ENCODE peak calls at places on chromosomes 7 and 10, in nine cellular contexts. One of them, this sample, is unnamed. For H3K36me3, the result is how much of the 10 kb centered on the place peaks cover.

GRCh38 chr7:43137811-43138210 is 25.4 kb downstream of the HECW1 start:
- DNase-seq in IMR-90: no peak
- DNase-seq in mammary epithelial cell: no peak
- DNase-seq in adipocyte: peak
- DNase-seq in brain microvascular endothelial cell: no peak
- DNase-seq in HCT116: no peak
- DNase-seq in transverse colon: no peak
- DNase-seq in fibroblast of lung: no peak
- DNase-seq in uterus: no peak
- DNase-seq in this sample: peak

GRCh38 chr7:22578048-22578770 is 78.2 kb upstream of the STEAP1B start:
- DNase-seq in IMR-90: peak
- DNase-seq in mammary epithelial cell: peak
- DNase-seq in adipocyte: peak
- DNase-seq in brain microvascular endothelial cell: peak
- DNase-seq in HCT116: no peak
- DNase-seq in transverse colon: no peak
- DNase-seq in fibroblast of lung: peak
- DNase-seq in uterus: no peak
- DNase-seq in this sample: no peak

GRCh38 chr10:31288001-31288400 is 31.0 kb upstream of the ZEB1 start:
- DNase-seq in IMR-90: no peak
- DNase-seq in mammary epithelial cell: no peak
- DNase-seq in adipocyte: no peak
- DNase-seq in brain microvascular endothelial cell: no peak
- DNase-seq in HCT116: no peak
- DNase-seq in transverse colon: no peak
- DNase-seq in fibroblast of lung: no peak
- DNase-seq in uterus: no peak
- DNase-seq in this sample: no peak

GRCh38 chr7:112112822-112113255 is 93.4 kb downstream of the DOCK4 start:
- DNase-seq in IMR-90: peak
- DNase-seq in mammary epithelial cell: peak
- DNase-seq in adipocyte: no peak
- DNase-seq in brain microvascular endothelial cell: peak
- DNase-seq in HCT116: no peak
- DNase-seq in transverse colon: no peak
- DNase-seq in fibroblast of lung: peak
- DNase-seq in uterus: peak
- DNase-seq in this sample: peak

GRCh38 chr7:150769768-150770167 is 30.4 kb downstream of the TMEM176B start:
- DNase-seq in IMR-90: no peak
- DNase-seq in mammary epithelial cell: no peak
- DNase-seq in adipocyte: no peak
- DNase-seq in brain microvascular endothelial cell: no peak
- DNase-seq in HCT116: no peak
- DNase-seq in transverse colon: no peak
- DNase-seq in fibroblast of lung: no peak
- DNase-seq in uterus: no peak
- DNase-seq in this sample: no peak

GRCh38 chr10:52526251-52526823 is 212.3 kb downstream of the DKK1 start:
- DNase-seq in IMR-90: peak
- DNase-seq in mammary epithelial cell: peak
- DNase-seq in adipocyte: peak
- DNase-seq in brain microvascular endothelial cell: no peak
- DNase-seq in HCT116: no peak
- DNase-seq in transverse colon: no peak
- DNase-seq in fibroblast of lung: peak
- DNase-seq in uterus: no peak
- DNase-seq in this sample: no peak

GRCh38 chr7:148142660-148143248 is 447.8 kb upstream of the C7orf33 start:
- DNase-seq in IMR-90: peak
- DNase-seq in mammary epithelial cell: peak
- DNase-seq in adipocyte: peak
- DNase-seq in brain microvascular endothelial cell: peak
- DNase-seq in HCT116: peak
- DNase-seq in transverse colon: peak
- DNase-seq in fibroblast of lung: peak
- DNase-seq in uterus: no peak
- DNase-seq in this sample: no peak

GRCh38 chr7:74606101-74606908 is 51.2 kb upstream of the GTF2I start:
- DNase-seq in IMR-90: no peak
- DNase-seq in mammary epithelial cell: no peak
- DNase-seq in adipocyte: peak
- DNase-seq in brain microvascular endothelial cell: no peak
- DNase-seq in HCT116: no peak
- DNase-seq in transverse colon: peak
- DNase-seq in fibroblast of lung: no peak
- DNase-seq in uterus: no peak
- DNase-seq in this sample: no peak

GRCh38 chr10:80411267-80411668 is 2.9 kb downstream of the PRXL2A start:
- DNase-seq in IMR-90: no peak
- DNase-seq in mammary epithelial cell: no peak
- DNase-seq in adipocyte: peak
- DNase-seq in brain microvascular endothelial cell: no peak
- DNase-seq in HCT116: no peak
- DNase-seq in transverse colon: peak
- DNase-seq in fibroblast of lung: no peak
- DNase-seq in uterus: no peak
- DNase-seq in this sample: no peak

GRCh38 chr7:138755331-138755747 is 42.5 kb upstream of the TMEM213 start:
- DNase-seq in IMR-90: no peak
- DNase-seq in mammary epithelial cell: peak
- DNase-seq in adipocyte: peak
- DNase-seq in brain microvascular endothelial cell: no peak
- DNase-seq in HCT116: no peak
- DNase-seq in transverse colon: no peak
- DNase-seq in fibroblast of lung: no peak
- DNase-seq in uterus: no peak
- DNase-seq in this sample: no peak
- H3K4me3 ChIP-seq in IMR-90: no peak
- H3K4me3 ChIP-seq in mammary epithelial cell: no peak
- H3K4me3 ChIP-seq in adipocyte: no peak
- H3K4me3 ChIP-seq in brain microvascular endothelial cell: no peak
- H3K4me3 ChIP-seq in HCT116: no peak
- H3K4me3 ChIP-seq in transverse colon: no peak
- H3K4me3 ChIP-seq in fibroblast of lung: no peak
- H3K4me3 ChIP-seq in uterus: no peak
- H3K4me3 ChIP-seq in this sample: no peak

GRCh38 chr10:132708441-132708840 is 77.5 kb downstream of the NKX6-2 start:
- DNase-seq in IMR-90: no peak
- DNase-seq in mammary epithelial cell: no peak
- DNase-seq in adipocyte: no peak
- DNase-seq in brain microvascular endothelial cell: no peak
- DNase-seq in HCT116: no peak
- DNase-seq in transverse colon: no peak
- DNase-seq in fibroblast of lung: no peak
- DNase-seq in uterus: no peak
- DNase-seq in this sample: no peak

GRCh38 chr10:132706701-132707100 is 79.2 kb downstream of the NKX6-2 start:
- DNase-seq in IMR-90: no peak
- DNase-seq in mammary epithelial cell: no peak
- DNase-seq in adipocyte: no peak
- DNase-seq in brain microvascular endothelial cell: no peak
- DNase-seq in HCT116: no peak
- DNase-seq in transverse colon: no peak
- DNase-seq in fibroblast of lung: no peak
- DNase-seq in uterus: no peak
- DNase-seq in this sample: no peak

GRCh38 chr10:132708936-132709335 is 77.0 kb downstream of the NKX6-2 start:
- DNase-seq in IMR-90: no peak
- DNase-seq in mammary epithelial cell: no peak
- DNase-seq in adipocyte: no peak
- DNase-seq in brain microvascular endothelial cell: no peak
- DNase-seq in HCT116: no peak
- DNase-seq in transverse colon: no peak
- DNase-seq in fibroblast of lung: no peak
- DNase-seq in uterus: no peak
- DNase-seq in this sample: no peak

GRCh38 chr10:132707121-132707775 is 78.7 kb downstream of the NKX6-2 start:
- DNase-seq in IMR-90: no peak
- DNase-seq in mammary epithelial cell: no peak
- DNase-seq in adipocyte: no peak
- DNase-seq in brain microvascular endothelial cell: no peak
- DNase-seq in HCT116: no peak
- DNase-seq in transverse colon: peak
- DNase-seq in fibroblast of lung: no peak
- DNase-seq in uterus: no peak
- DNase-seq in this sample: no peak

GRCh38 chr10:132707776-132708171 is 78.2 kb downstream of the NKX6-2 start:
- DNase-seq in IMR-90: no peak
- DNase-seq in mammary epithelial cell: no peak
- DNase-seq in adipocyte: no peak
- DNase-seq in brain microvascular endothelial cell: no peak
- DNase-seq in HCT116: no peak
- DNase-seq in transverse colon: no peak
- DNase-seq in fibroblast of lung: no peak
- DNase-seq in uterus: no peak
- DNase-seq in this sample: no peak
- H3K36me3 ChIP-seq in IMR-90: under half
- H3K36me3 ChIP-seq in mammary epithelial cell: under half
- H3K36me3 ChIP-seq in adipocyte: under half
- H3K36me3 ChIP-seq in brain microvascular endothelial cell: under half
- H3K36me3 ChIP-seq in HCT116: under half
- H3K36me3 ChIP-seq in transverse colon: under half
- H3K36me3 ChIP-seq in fibroblast of lung: under half
- H3K36me3 ChIP-seq in uterus: under half
- H3K36me3 ChIP-seq in this sample: under half

DNA sequence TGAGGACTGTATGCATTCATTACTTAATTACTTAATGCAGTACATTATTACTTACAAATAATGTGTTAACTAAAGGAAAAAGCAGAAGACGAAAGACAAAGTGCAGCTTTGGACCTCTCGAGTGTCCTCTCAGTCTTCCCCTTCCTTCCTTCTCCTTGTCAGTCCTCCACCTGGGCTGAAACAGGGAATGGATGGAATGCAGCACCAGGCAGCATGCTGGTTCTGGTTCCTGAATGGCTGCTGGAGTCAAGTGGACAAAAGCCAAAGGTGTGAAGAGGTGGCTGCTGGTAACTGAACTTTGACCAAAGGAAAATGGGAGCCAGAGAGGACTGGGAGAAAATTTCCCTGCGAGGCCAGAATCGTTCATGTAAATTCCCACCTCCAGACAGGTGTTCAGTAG is 179.5 kb downstream of the GPAM start:
- DNase-seq in IMR-90: no peak
- DNase-seq in mammary epithelial cell: no peak
- DNase-seq in adipocyte: no peak
- DNase-seq in brain microvascular endothelial cell: no peak
- DNase-seq in HCT116: no peak
- DNase-seq in transverse colon: no peak
- DNase-seq in fibroblast of lung: no peak
- DNase-seq in uterus: no peak
- DNase-seq in this sample: no peak
- H3K4me3 ChIP-seq in IMR-90: no peak
- H3K4me3 ChIP-seq in mammary epithelial cell: no peak
- H3K4me3 ChIP-seq in adipocyte: no peak
- H3K4me3 ChIP-seq in brain microvascular endothelial cell: no peak
- H3K4me3 ChIP-seq in HCT116: no peak
- H3K4me3 ChIP-seq in transverse colon: no peak
- H3K4me3 ChIP-seq in fibroblast of lung: no peak
- H3K4me3 ChIP-seq in uterus: no peak
- H3K4me3 ChIP-seq in this sample: no peak

GRCh38 chr7:116873619-116874018 is 11.2 kb downstream of the CAPZA2 start:
- DNase-seq in IMR-90: no peak
- DNase-seq in mammary epithelial cell: no peak
- DNase-seq in adipocyte: no peak
- DNase-seq in brain microvascular endothelial cell: no peak
- DNase-seq in HCT116: no peak
- DNase-seq in transverse colon: no peak
- DNase-seq in fibroblast of lung: no peak
- DNase-seq in uterus: no peak
- DNase-seq in this sample: no peak
- H3K36me3 ChIP-seq in IMR-90: under half
- H3K36me3 ChIP-seq in mammary epithelial cell: under half
- H3K36me3 ChIP-seq in adipocyte: under half
- H3K36me3 ChIP-seq in brain microvascular endothelial cell: under half
- H3K36me3 ChIP-seq in HCT116: under half
- H3K36me3 ChIP-seq in transverse colon: under half
- H3K36me3 ChIP-seq in fibroblast of lung: under half
- H3K36me3 ChIP-seq in uterus: under half
- H3K36me3 ChIP-seq in this sample: under half

This sample was measured in BJ.